ENCODE peak calls at places on chromosomes 5 and 9, in seven cellular contexts. One of them, this sample, is unnamed.

GRCh38 chr9:117019242-117019641 is 332.1 kb downstream of the TRIM32 start:
- DNase-seq in IMR-90: no peak
- DNase-seq in heart left ventricle: no peak
- DNase-seq in suprapubic skin: no peak
- DNase-seq in HCT116: no peak
- DNase-seq in astrocyte of the spinal cord: no peak
- DNase-seq in tibial nerve: no peak
- DNase-seq in this sample: no peak

GRCh38 chr5:126561908-126562307 is 33.1 kb downstream of the ALDH7A1 start:
- DNase-seq in tibial nerve: no peak
- DNase-seq in heart left ventricle: no peak
- DNase-seq in HCT116: no peak
- DNase-seq in suprapubic skin: no peak
- DNase-seq in IMR-90: peak; percentile 22
- DNase-seq in astrocyte of the spinal cord: peak; percentile 4
- DNase-seq in this sample: no peak

GRCh38 chr9:125142560-125143376 is 560 bp downstream of the SCAI start:
- DNase-seq in heart left ventricle: no peak
- DNase-seq in suprapubic skin: peak; percentile 65
- DNase-seq in IMR-90: no peak
- DNase-seq in astrocyte of the spinal cord: no peak
- DNase-seq in tibial nerve: no peak
- DNase-seq in HCT116: no peak
- DNase-seq in this sample: no peak

GRCh38 chr9:129069825-129070473 is 11.0 kb upstream of the DOLPP1 start:
- DNase-seq in astrocyte of the spinal cord: no peak
- DNase-seq in tibial nerve: no peak
- DNase-seq in IMR-90: no peak
- DNase-seq in suprapubic skin: no peak
- DNase-seq in HCT116: no peak
- DNase-seq in heart left ventricle: no peak
- DNase-seq in this sample: no peak

GRCh38 chr9:138053996-138054752 is 176.6 kb downstream of the CACNA1B start:
- DNase-seq in astrocyte of the spinal cord: no peak
- DNase-seq in IMR-90: no peak
- DNase-seq in tibial nerve: no peak
- DNase-seq in HCT116: no peak
- DNase-seq in heart left ventricle: no peak
- DNase-seq in suprapubic skin: peak; percentile 21
- DNase-seq in this sample: no peak

GRCh38 chr9:132128191-132128590 is 33.7 kb upstream of the NTNG2 start:
- DNase-seq in astrocyte of the spinal cord: no peak
- DNase-seq in suprapubic skin: no peak
- DNase-seq in heart left ventricle: no peak
- DNase-seq in IMR-90: no peak
- DNase-seq in HCT116: no peak
- DNase-seq in tibial nerve: no peak
- DNase-seq in this sample: no peak

GRCh38 chr9:71743217-71743705 is 25.1 kb downstream of the CEMIP2 start:
- DNase-seq in astrocyte of the spinal cord: peak; percentile 89
- DNase-seq in heart left ventricle: no peak
- DNase-seq in HCT116: no peak
- DNase-seq in tibial nerve: no peak
- DNase-seq in suprapubic skin: no peak
- DNase-seq in IMR-90: peak; percentile 52
- DNase-seq in this sample: no peak

GRCh38 chr9:32939576-32939975 is 61.9 kb downstream of the APTX start:
- DNase-seq in suprapubic skin: no peak
- DNase-seq in astrocyte of the spinal cord: no peak
- DNase-seq in HCT116: no peak
- DNase-seq in heart left ventricle: no peak
- DNase-seq in tibial nerve: no peak
- DNase-seq in IMR-90: no peak
- DNase-seq in this sample: peak; percentile 52

GRCh38 chr5:160473736-160474483 is 52.3 kb downstream of the PTTG1 start:
- DNase-seq in heart left ventricle: no peak
- DNase-seq in astrocyte of the spinal cord: no peak
- DNase-seq in IMR-90: no peak
- DNase-seq in suprapubic skin: no peak
- DNase-seq in HCT116: no peak
- DNase-seq in tibial nerve: no peak
- DNase-seq in this sample: no peak

GRCh38 chr9:121463026-121463827 is 36.4 kb downstream of the GGTA1 start:
- DNase-seq in HCT116: peak; percentile 6
- DNase-seq in astrocyte of the spinal cord: no peak
- DNase-seq in IMR-90: peak; percentile 18
- DNase-seq in heart left ventricle: peak; percentile 59
- DNase-seq in suprapubic skin: no peak
- DNase-seq in tibial nerve: peak; percentile 35
- DNase-seq in this sample: peak; percentile 13

GRCh38 chr9:130078547-130078946 is 24.8 kb downstream of the GPR107 start:
- DNase-seq in IMR-90: no peak
- DNase-seq in astrocyte of the spinal cord: no peak
- DNase-seq in heart left ventricle: no peak
- DNase-seq in tibial nerve: no peak
- DNase-seq in suprapubic skin: no peak
- DNase-seq in HCT116: no peak
- DNase-seq in this sample: no peak

GRCh38 chr9:77912895-77913693 is 118.5 kb downstream of the GNAQ start:
- DNase-seq in IMR-90: peak; percentile 37
- DNase-seq in tibial nerve: no peak
- DNase-seq in HCT116: no peak
- DNase-seq in suprapubic skin: no peak
- DNase-seq in astrocyte of the spinal cord: peak; percentile 32
- DNase-seq in heart left ventricle: no peak
- DNase-seq in this sample: no peak

GRCh38 chr5:159947708-159948358 is 31.6 kb downstream of the ADRA1B start:
- DNase-seq in suprapubic skin: no peak
- DNase-seq in IMR-90: peak; percentile 69
- DNase-seq in heart left ventricle: no peak
- DNase-seq in HCT116: no peak
- DNase-seq in tibial nerve: no peak
- DNase-seq in astrocyte of the spinal cord: peak; percentile 63
- DNase-seq in this sample: no peak

GRCh38 chr5:1118738-1119137 is 6.9 kb upstream of the SLC12A7 start:
- DNase-seq in HCT116: no peak
- DNase-seq in suprapubic skin: no peak
- DNase-seq in astrocyte of the spinal cord: no peak
- DNase-seq in heart left ventricle: peak; percentile 77
- DNase-seq in IMR-90: no peak
- DNase-seq in tibial nerve: no peak
- DNase-seq in this sample: no peak

GRCh38 chr5:54259090-54259489 is 51.3 kb downstream of the ARL15 start:
- DNase-seq in astrocyte of the spinal cord: no peak
- DNase-seq in suprapubic skin: no peak
- DNase-seq in heart left ventricle: no peak
- DNase-seq in IMR-90: peak; percentile 67
- DNase-seq in HCT116: no peak
- DNase-seq in tibial nerve: no peak
- DNase-seq in this sample: peak; percentile 63

GRCh38 chr5:2740051-2740848 is 11.2 kb downstream of the IRX2 start:
- DNase-seq in suprapubic skin: peak; percentile 61
- DNase-seq in HCT116: no peak
- DNase-seq in astrocyte of the spinal cord: no peak
- DNase-seq in tibial nerve: no peak
- DNase-seq in IMR-90: no peak
- DNase-seq in heart left ventricle: no peak
- DNase-seq in this sample: no peak

GRCh38 chr5:19172926-19173425 is 815.0 kb downstream of the CDH18 start:
- DNase-seq in IMR-90: no peak
- DNase-seq in heart left ventricle: peak; percentile 22
- DNase-seq in tibial nerve: no peak
- DNase-seq in suprapubic skin: no peak
- DNase-seq in HCT116: no peak
- DNase-seq in astrocyte of the spinal cord: no peak
- DNase-seq in this sample: no peak

GRCh38 chr5:157245477-157245876 is 20.4 kb upstream of the CYFIP2 start:
- DNase-seq in heart left ventricle: no peak
- DNase-seq in astrocyte of the spinal cord: peak; percentile 8
- DNase-seq in IMR-90: no peak
- DNase-seq in suprapubic skin: no peak
- DNase-seq in HCT116: no peak
- DNase-seq in tibial nerve: no peak
- DNase-seq in this sample: peak; percentile 35

GRCh38 chr5:3220201-3220600 is 375.4 kb upstream of the IRX1 start:
- DNase-seq in HCT116: no peak
- DNase-seq in IMR-90: no peak
- DNase-seq in astrocyte of the spinal cord: no peak
- DNase-seq in suprapubic skin: no peak
- DNase-seq in heart left ventricle: peak; percentile 15
- DNase-seq in tibial nerve: no peak
- DNase-seq in this sample: no peak

GRCh38 chr5:159576902-159577301 is 246.6 kb upstream of the IL12B start:
- DNase-seq in astrocyte of the spinal cord: no peak
- DNase-seq in heart left ventricle: no peak
- DNase-seq in IMR-90: no peak
- DNase-seq in suprapubic skin: no peak
- DNase-seq in tibial nerve: no peak
- DNase-seq in HCT116: no peak
- DNase-seq in this sample: no peak

GRCh38 chr9:82784595-82784994 is 278.3 kb downstream of the RASEF start:
- DNase-seq in IMR-90: no peak
- DNase-seq in suprapubic skin: no peak
- DNase-seq in heart left ventricle: no peak
- DNase-seq in tibial nerve: no peak
- DNase-seq in astrocyte of the spinal cord: no peak
- DNase-seq in HCT116: no peak
- DNase-seq in this sample: no peak

GRCh38 chr5:107470007-107470582 is 200.6 kb downstream of the EFNA5 start:
- DNase-seq in HCT116: no peak
- DNase-seq in suprapubic skin: no peak
- DNase-seq in astrocyte of the spinal cord: peak; percentile 41
- DNase-seq in IMR-90: peak; percentile 41
- DNase-seq in heart left ventricle: no peak
- DNase-seq in tibial nerve: no peak
- DNase-seq in this sample: peak; percentile 78

GRCh38 chr9:133715866-133716563 is 22.1 kb downstream of the SARDH start:
- DNase-seq in astrocyte of the spinal cord: no peak
- DNase-seq in HCT116: no peak
- DNase-seq in tibial nerve: no peak
- DNase-seq in IMR-90: peak; percentile 22
- DNase-seq in heart left ventricle: peak; percentile 48
- DNase-seq in suprapubic skin: peak; percentile 55
- DNase-seq in this sample: no peak

GRCh38 chr5:158451203-158451982 is 592.4 kb upstream of the CLINT1 start:
- DNase-seq in IMR-90: peak; percentile 53
- DNase-seq in suprapubic skin: no peak
- DNase-seq in astrocyte of the spinal cord: peak; percentile 83
- DNase-seq in tibial nerve: peak; percentile 18
- DNase-seq in HCT116: no peak
- DNase-seq in heart left ventricle: peak; percentile 75
- DNase-seq in this sample: no peak

GRCh38 chr5:41878598-41879305 is 8.5 kb upstream of the OXCT1 start:
- DNase-seq in IMR-90: no peak
- DNase-seq in HCT116: no peak
- DNase-seq in astrocyte of the spinal cord: no peak
- DNase-seq in heart left ventricle: no peak
- DNase-seq in suprapubic skin: no peak
- DNase-seq in tibial nerve: no peak
- DNase-seq in this sample: no peak

GRCh38 chr5:149578896-149579295 is 2.4 kb upstream of the ARHGEF37 start:
- DNase-seq in heart left ventricle: no peak
- DNase-seq in astrocyte of the spinal cord: no peak
- DNase-seq in HCT116: no peak
- DNase-seq in IMR-90: no peak
- DNase-seq in suprapubic skin: no peak
- DNase-seq in tibial nerve: no peak
- DNase-seq in this sample: no peak
- H3K4me3 ChIP-seq in heart left ventricle: no peak overlapping the region
- H3K4me3 ChIP-seq in astrocyte of the spinal cord: no peak overlapping the region
- H3K4me3 ChIP-seq in HCT116: no peak overlapping the region
- H3K4me3 ChIP-seq in IMR-90: no peak overlapping the region
- H3K4me3 ChIP-seq in suprapubic skin: no peak overlapping the region
- H3K4me3 ChIP-seq in tibial nerve: no peak overlapping the region
- H3K4me3 ChIP-seq in this sample: no peak overlapping the region

DNA sequence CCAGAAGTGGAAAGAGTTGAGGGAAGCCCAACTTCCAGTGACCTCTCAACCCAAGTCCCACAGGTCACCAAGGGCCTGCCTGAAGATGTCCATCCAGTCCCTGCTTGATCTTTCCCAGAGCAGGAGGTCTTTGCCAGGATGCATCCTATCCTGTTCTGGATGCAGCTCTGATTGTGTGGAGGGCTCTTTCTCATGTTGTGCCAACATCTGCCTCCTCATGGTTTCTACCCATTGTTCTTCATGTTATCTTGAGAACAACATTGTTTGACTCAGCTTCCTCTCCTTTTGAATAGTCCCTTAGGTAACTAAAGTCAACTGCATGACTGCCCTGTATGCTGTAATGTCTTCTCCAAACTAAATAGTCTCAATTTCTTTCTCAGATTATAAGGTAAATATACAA is 169.3 kb downstream of the CCDC192 start:
- DNase-seq in heart left ventricle: no peak
- DNase-seq in tibial nerve: no peak
- DNase-seq in HCT116: no peak
- DNase-seq in astrocyte of the spinal cord: no peak
- DNase-seq in IMR-90: no peak
- DNase-seq in suprapubic skin: no peak
- DNase-seq in this sample: peak; percentile 38
- H3K4me3 ChIP-seq in heart left ventricle: no peak overlapping the region
- H3K4me3 ChIP-seq in tibial nerve: no peak overlapping the region
- H3K4me3 ChIP-seq in HCT116: no peak overlapping the region
- H3K4me3 ChIP-seq in astrocyte of the spinal cord: no peak overlapping the region
- H3K4me3 ChIP-seq in IMR-90: no peak overlapping the region
- H3K4me3 ChIP-seq in suprapubic skin: no peak overlapping the region
- H3K4me3 ChIP-seq in this sample: no peak overlapping the region

GRCh38 chr5:143065185-143065584 is 295.0 kb downstream of the ARHGAP26 start:
- DNase-seq in heart left ventricle: no peak
- DNase-seq in HCT116: no peak
- DNase-seq in IMR-90: peak; percentile 88
- DNase-seq in tibial nerve: no peak
- DNase-seq in astrocyte of the spinal cord: peak; percentile 53
- DNase-seq in suprapubic skin: peak; percentile 74
- DNase-seq in this sample: peak; percentile 73
- H3K4me3 ChIP-seq in heart left ventricle: no peak overlapping the region
- H3K4me3 ChIP-seq in HCT116: no peak overlapping the region
- H3K4me3 ChIP-seq in IMR-90: no peak overlapping the region
- H3K4me3 ChIP-seq in tibial nerve: no peak overlapping the region
- H3K4me3 ChIP-seq in astrocyte of the spinal cord: no peak overlapping the region
- H3K4me3 ChIP-seq in suprapubic skin: no peak overlapping the region
- H3K4me3 ChIP-seq in this sample: no peak overlapping the region

DNA sequence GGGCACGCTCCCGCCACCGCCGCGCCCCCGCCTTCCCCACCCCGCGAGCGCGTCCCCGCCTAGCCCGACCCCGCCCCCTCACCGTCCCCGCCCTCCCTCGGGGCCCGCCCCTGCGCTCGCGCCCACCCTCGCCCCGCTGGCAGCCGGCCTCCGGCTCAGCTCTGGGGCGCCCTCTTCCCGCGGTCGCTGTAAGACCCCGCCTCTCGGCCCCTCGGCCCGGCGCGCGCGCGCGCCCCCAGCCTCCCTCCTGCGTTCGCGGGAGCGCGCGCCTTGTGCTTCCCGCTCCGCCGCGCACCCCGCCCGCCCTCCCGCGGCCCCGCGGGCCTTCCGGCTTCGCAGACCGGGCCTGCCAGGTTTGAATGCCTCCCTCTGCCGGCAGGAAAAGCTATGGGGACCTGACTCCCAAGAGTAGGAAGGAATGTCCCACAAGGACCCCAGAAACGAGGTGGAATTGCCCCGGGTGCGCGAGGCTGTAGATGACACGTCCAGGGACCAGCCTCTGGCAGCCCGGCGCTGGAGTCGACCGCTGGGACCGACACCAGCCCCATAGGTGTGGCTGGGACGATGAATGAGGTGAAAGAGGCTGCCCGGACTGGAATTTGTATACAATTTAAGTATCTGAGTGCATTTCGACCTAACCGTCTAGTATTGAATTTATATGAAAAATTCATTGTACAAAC is 360 bp upstream of the PTBP3 start:
- DNase-seq in astrocyte of the spinal cord: peak; percentile 98
- DNase-seq in suprapubic skin: peak; percentile 95
- DNase-seq in tibial nerve: peak; percentile 87
- DNase-seq in IMR-90: peak; percentile 95
- DNase-seq in heart left ventricle: peak; percentile 95
- DNase-seq in HCT116: peak; percentile 87
- DNase-seq in this sample: peak; percentile 81
- H3K4me3 ChIP-seq in astrocyte of the spinal cord: peak overlapping the region; percentile 76
- H3K4me3 ChIP-seq in suprapubic skin: peak overlapping the region; percentile 100
- H3K4me3 ChIP-seq in tibial nerve: peak overlapping the region; percentile 100
- H3K4me3 ChIP-seq in IMR-90: peak overlapping the region; percentile 95
- H3K4me3 ChIP-seq in heart left ventricle: peak overlapping the region; percentile 80
- H3K4me3 ChIP-seq in HCT116: peak overlapping the region; percentile 72
- H3K4me3 ChIP-seq in this sample: peak overlapping the region; percentile 87